ENCODE peak calls at places on chromosomes 2 and 18, in seven cellular contexts. R is activated CD8-positive, alpha-beta T cell treated with anti-CD3 and anti-CD28 coated beads for 36 hours; U is IMR-90; G is astrocyte of the cerebellum; X is left lung; Z is type B pancreatic cell; B is cardiac fibroblast. S is an unnamed sample.

GRCh38 chr2:7044253-7045250 is 127.3 kb downstream of the RNF144A start:
- DNase-seq in R (peak), U (peak), G (peak), X (peak), Z (no peak), B (peak), S (peak)

GRCh38 chr2:127649684-127650040 is 3.7 kb downstream of the GPR17 start:
- DNase-seq in R (peak), U (peak), G (peak), X (peak), Z (peak), B (peak), S (peak)

GRCh38 chr2:59959944-59960343 is 593.5 kb downstream of the BCL11A start:
- DNase-seq in R (no peak), U (no peak), G (no peak), X (no peak), Z (no peak), B (no peak), S (no peak)

GRCh38 chr2:23213196-23213595 is 171.8 kb upstream of the KLHL29 start:
- DNase-seq in R (no peak), U (no peak), G (no peak), X (no peak), Z (no peak), B (no peak), S (no peak)

GRCh38 chr2:8053241-8053640 is 628.6 kb upstream of the ID2 start:
- DNase-seq in R (no peak), U (no peak), G (no peak), X (no peak), Z (no peak), B (no peak), S (no peak)

GRCh38 chr2:239540174-239540573 is 139.4 kb upstream of the HDAC4 start:
- DNase-seq in R (peak), U (no peak), G (no peak), X (no peak), Z (no peak), B (no peak), S (no peak)

GRCh38 chr2:207054521-207054920 is 111.2 kb downstream of the KLF7 start:
- DNase-seq in R (no peak), U (peak), G (no peak), X (no peak), Z (no peak), B (peak), S (no peak)

GRCh38 chr2:157258520-157259326 is 1.2 kb downstream of the GALNT5 start:
- DNase-seq in R (no peak), U (no peak), G (no peak), X (no peak), Z (no peak), B (no peak), S (no peak)

GRCh38 chr2:37829202-37829601 is 95.9 kb upstream of the RMDN2 start:
- DNase-seq in R (no peak), U (peak), G (peak), X (peak), Z (no peak), B (peak), S (no peak)

GRCh38 chr2:210230518-210230917 is 5.3 kb upstream of the ACADL start:
- DNase-seq in R (no peak), U (no peak), G (no peak), X (no peak), Z (no peak), B (no peak), S (no peak)

GRCh38 chr2:208406474-208407451 is at the start of gene PTH2R:
- DNase-seq in R (peak), U (no peak), G (no peak), X (peak), Z (no peak), B (peak), S (peak)

GRCh38 chr18:11237484-11237883 is 88.1 kb upstream of the PIEZO2 start:
- DNase-seq in R (no peak), U (no peak), G (no peak), X (no peak), Z (no peak), B (no peak), S (no peak)

GRCh38 chr2:237218756-237219155 is 133.1 kb downstream of the COPS8 start:
- DNase-seq in R (no peak), U (no peak), G (no peak), X (no peak), Z (no peak), B (no peak), S (no peak)

GRCh38 chr2:237486334-237486818 is 675 bp upstream of the MLPH start:
- DNase-seq in R (no peak), U (no peak), G (no peak), X (no peak), Z (no peak), B (peak), S (no peak)

GRCh38 chr2:83587309-83587708 is 871.8 kb downstream of the SUCLG1 start:
- DNase-seq in R (no peak), U (no peak), G (no peak), X (no peak), Z (no peak), B (peak), S (no peak)

GRCh38 chr2:72980535-72981217 is 63.4 kb downstream of the EMX1 start:
- DNase-seq in R (no peak), U (peak), G (peak), X (no peak), Z (no peak), B (peak), S (no peak)

GRCh38 chr2:72719416-72719815 is 106.4 kb downstream of the EXOC6B start:
- DNase-seq in R (no peak), U (peak), G (no peak), X (no peak), Z (no peak), B (peak), S (no peak)

GRCh38 chr2:9287400-9288059 is 80.9 kb downstream of the ASAP2 start:
- DNase-seq in R (no peak), U (peak), G (peak), X (no peak), Z (no peak), B (peak), S (no peak)

GRCh38 chr2:65045651-65046050 is 10.6 kb upstream of the CEP68 start:
- DNase-seq in R (no peak), U (peak), G (no peak), X (no peak), Z (no peak), B (peak), S (no peak)

GRCh38 chr2:85189606-85190270 is 56.5 kb downstream of the TCF7L1 start:
- DNase-seq in R (no peak), U (no peak), G (no peak), X (no peak), Z (no peak), B (no peak), S (no peak)

GRCh38 chr2:181074457-181074856 is 94.1 kb downstream of the UBE2E3 start:
- DNase-seq in R (no peak), U (peak), G (no peak), X (no peak), Z (no peak), B (peak), S (no peak)

GRCh38 chr18:31267823-31268481 is 50.0 kb upstream of the DSG1 start:
- DNase-seq in R (no peak), U (no peak), G (no peak), X (no peak), Z (no peak), B (no peak), S (peak)

GRCh38 chr2:218961651-218962570 is 2.4 kb downstream of the CDK5R2 start:
- DNase-seq in R (no peak), U (no peak), G (no peak), X (no peak), Z (peak), B (no peak), S (peak)

GRCh38 chr2:133985563-133985962 is 268.3 kb upstream of the MGAT5 start:
- DNase-seq in R (no peak), U (peak), G (no peak), X (no peak), Z (no peak), B (no peak), S (no peak)

GRCh38 chr2:24287171-24287570 is 73.2 kb downstream of the ITSN2 start:
- DNase-seq in R (no peak), U (no peak), G (no peak), X (no peak), Z (no peak), B (no peak), S (no peak)

GRCh38 chr2:106932644-106933043 is 46.7 kb upstream of the ST6GAL2 start:
- DNase-seq in R (no peak), U (no peak), G (no peak), X (no peak), Z (no peak), B (no peak), S (no peak)

GRCh38 chr2:140173790-140174189 is 1393.6 kb upstream of the NXPH2 start:
- DNase-seq in R (no peak), U (no peak), G (no peak), X (no peak), Z (no peak), B (no peak), S (no peak)

GRCh38 chr18:79383388-79384056 is 12.2 kb upstream of the NFATC1 start:
- DNase-seq in R (no peak), U (no peak), G (no peak), X (no peak), Z (no peak), B (no peak), S (no peak)
- TF ChIP-seq CTCF in R (no peak), U (no peak), G (no peak), X (no peak), Z (no peak), B (no peak), S (no peak)

GRCh38 chr2:147449323-147450080 is 395.3 kb upstream of the ACVR2A start:
- DNase-seq in R (no peak), U (no peak), G (no peak), X (no peak), Z (no peak), B (no peak), S (no peak)

GRCh38 chr2:147456729-147457128 is 388.1 kb upstream of the ACVR2A start:
- DNase-seq in R (no peak), U (no peak), G (no peak), X (no peak), Z (no peak), B (no peak), S (no peak)

GRCh38 chr2:147451131-147451530 is 393.7 kb upstream of the ACVR2A start:
- DNase-seq in R (no peak), U (no peak), G (no peak), X (no peak), Z (no peak), B (no peak), S (no peak)

GRCh38 chr2:147450661-147451060 is 394.2 kb upstream of the ACVR2A start:
- DNase-seq in R (no peak), U (no peak), G (no peak), X (no peak), Z (no peak), B (no peak), S (no peak)

GRCh38 chr2:147451902-147452515 is 392.8 kb upstream of the ACVR2A start:
- DNase-seq in R (no peak), U (no peak), G (no peak), X (no peak), Z (no peak), B (no peak), S (no peak)
- TF ChIP-seq CTCF in R (no peak), U (no peak), G (no peak), X (no peak), Z (peak), B (no peak), S (no peak)

GRCh38 chr2:109330056-109330455 is 201.1 kb downstream of the SH3RF3 start:
- DNase-seq in R (no peak), U (peak), G (peak), X (no peak), Z (no peak), B (peak), S (no peak)
- TF ChIP-seq CTCF in R (no peak), U (no peak), G (no peak), X (no peak), Z (no peak), B (no peak), S (no peak)

DNA sequence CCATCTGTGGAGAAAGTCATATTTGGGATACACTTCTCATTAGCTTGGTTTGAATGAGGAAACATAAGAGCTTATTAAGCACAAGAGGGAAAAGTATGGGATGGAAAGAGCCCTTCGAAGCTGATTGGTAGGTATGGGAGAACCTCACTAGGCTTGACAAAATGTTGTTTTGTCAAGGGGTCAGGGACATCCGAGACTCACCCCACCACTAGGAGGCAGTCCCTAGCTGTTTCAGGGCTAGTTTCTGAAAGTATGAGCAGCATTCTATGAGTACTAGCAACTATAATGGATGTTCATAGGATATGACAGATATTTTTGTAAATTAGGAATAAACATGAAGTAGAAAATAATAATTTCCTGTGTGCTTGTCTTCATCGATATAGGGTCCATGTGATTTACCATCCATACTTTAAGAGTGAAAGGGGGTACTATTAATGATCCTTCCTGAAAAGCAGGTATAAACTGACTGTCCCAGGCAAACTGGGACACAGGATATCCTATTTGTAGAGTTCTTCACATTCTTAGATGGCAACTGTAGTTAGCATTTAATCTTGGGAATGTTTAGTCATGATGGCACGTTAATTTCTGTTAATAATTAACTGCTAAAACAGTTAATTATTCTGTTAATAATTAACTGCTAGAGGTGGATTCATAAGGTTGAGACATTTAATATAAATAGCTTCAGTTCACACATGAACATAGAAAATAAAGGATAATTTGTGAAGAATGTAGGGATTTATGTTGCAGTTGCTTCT is 28.4 kb downstream of the OTX1 start:
- DNase-seq in R (peak), U (no peak), G (no peak), X (no peak), Z (no peak), B (peak), S (peak)
- TF ChIP-seq CTCF in R (no peak), U (peak), G (peak), X (no peak), Z (peak), B (peak), S (peak)

GRCh38 chr18:7758764-7759163 is 191.6 kb downstream of the PTPRM start:
- DNase-seq in R (no peak), U (no peak), G (no peak), X (no peak), Z (no peak), B (peak), S (no peak)

GRCh38 chr18:7754258-7754657 is 187.1 kb downstream of the PTPRM start:
- DNase-seq in R (no peak), U (peak), G (no peak), X (no peak), Z (no peak), B (no peak), S (no peak)

GRCh38 chr18:7757175-7757574 is 190.1 kb downstream of the PTPRM start:
- DNase-seq in R (no peak), U (peak), G (no peak), X (no peak), Z (no peak), B (peak), S (no peak)

GRCh38 chr18:7754725-7755181 is 187.6 kb downstream of the PTPRM start:
- DNase-seq in R (no peak), U (peak), G (no peak), X (no peak), Z (no peak), B (no peak), S (no peak)

GRCh38 chr18:7755753-7756475 is 188.8 kb downstream of the PTPRM start:
- DNase-seq in R (no peak), U (peak), G (no peak), X (no peak), Z (no peak), B (peak), S (no peak)
- TF ChIP-seq CTCF in R (no peak), U (no peak), G (peak), X (peak), Z (peak), B (peak), S (no peak)

DNA sequence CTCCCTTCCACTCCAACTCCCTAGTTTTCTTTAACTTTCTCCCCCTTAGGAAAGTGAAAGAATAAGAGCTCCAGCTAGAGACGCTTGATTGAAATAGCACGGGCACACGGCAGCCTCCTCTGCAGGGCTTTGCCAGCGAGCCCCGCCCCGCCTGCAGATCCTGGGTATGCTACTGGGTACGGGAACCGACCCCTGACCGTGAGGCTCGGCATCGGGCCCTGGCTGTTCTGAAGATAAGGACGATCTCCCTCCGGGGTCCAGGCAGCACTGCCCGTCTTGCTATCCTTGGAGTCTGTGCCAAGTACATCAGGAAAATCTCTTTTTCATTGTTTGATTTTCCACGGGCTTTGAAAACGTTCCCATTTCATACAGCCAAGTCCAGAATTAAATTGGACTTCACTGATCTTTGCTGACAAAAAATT is 284.5 kb downstream of the MTX2 start:
- DNase-seq in R (peak), U (peak), G (no peak), X (peak), Z (no peak), B (peak), S (no peak)
- TF ChIP-seq CTCF in R (no peak), U (no peak), G (no peak), X (no peak), Z (no peak), B (peak), S (no peak)